ENCODE peak calls at places on chromosomes 3 and 15, in six cellular contexts. D is adrenal gland, P is spleen, C is cardiac muscle cell, R is RWPE2, X is suprapubic skin. S is an unnamed sample. For H3K4me1, the result is how much of the 10 kb centered on the place peaks cover.

GRCh38 chr3:186532641-186533072 is 11.5 kb downstream of the CRYGS start:
- DNase-seq in D (no peak), P (no peak), R (no peak), X (no peak), C (no peak), S (no peak)

GRCh38 chr15:68639926-68640600 is 61.3 kb downstream of the CORO2B start:
- DNase-seq in X (no peak), C (peak), D (no peak), P (peak), R (no peak), S (no peak)

GRCh38 chr15:44710236-44711088 is 661 bp downstream of the PATL2 start:
- DNase-seq in C (peak), P (peak), X (no peak), R (no peak), D (no peak), S (no peak)

GRCh38 chr3:117059990-117060338 is 350.4 kb downstream of the TUSC7 start:
- DNase-seq in P (no peak), R (no peak), C (no peak), D (no peak), X (no peak), S (no peak)

GRCh38 chr3:141498592-141499223 is 11.9 kb downstream of the RASA2 start:
- DNase-seq in X (no peak), D (no peak), C (peak), P (peak), R (no peak), S (no peak)

GRCh38 chr3:143135150-143135549 is 15.6 kb downstream of the CHST2 start:
- DNase-seq in R (no peak), D (no peak), P (no peak), C (peak), X (no peak), S (no peak)

GRCh38 chr15:82231842-82232241 is 30.7 kb downstream of the EFL1 start:
- DNase-seq in C (no peak), D (no peak), P (no peak), X (no peak), R (no peak), S (no peak)

GRCh38 chr3:72245183-72245811 is 460.3 kb upstream of the PROK2 start:
- DNase-seq in X (no peak), C (peak), P (no peak), R (no peak), D (peak), S (no peak)

GRCh38 chr15:29090617-29091466 is 178.8 kb downstream of the NSMCE3 start:
- DNase-seq in R (peak), D (no peak), C (peak), X (no peak), P (peak), S (no peak)

GRCh38 chr3:136247436-136247835 is 2.7 kb upstream of the PCCB start:
- DNase-seq in X (no peak), P (no peak), D (no peak), R (no peak), C (no peak), S (no peak)

GRCh38 chr3:127819086-127819485 is 3.2 kb downstream of the MGLL start:
- DNase-seq in X (no peak), R (no peak), D (no peak), P (no peak), C (no peak), S (no peak)

GRCh38 chr3:142987080-142987700 is 14.2 kb upstream of the U2SURP start:
- DNase-seq in X (no peak), C (peak), R (no peak), D (no peak), P (no peak), S (no peak)

GRCh38 chr15:61411941-61412510 is 182.9 kb upstream of the RORA start:
- DNase-seq in D (no peak), C (no peak), X (no peak), R (no peak), P (no peak), S (no peak)

GRCh38 chr15:82952156-82953081 is at the start of gene HOMER2:
- DNase-seq in C (peak), D (peak), X (no peak), P (no peak), R (no peak), S (no peak)

GRCh38 chr15:58486564-58486963 is 54.8 kb downstream of the LIPC start:
- DNase-seq in R (no peak), P (no peak), X (no peak), C (no peak), D (no peak), S (no peak)

GRCh38 chr15:76332796-76333195 is 3.8 kb upstream of the ISL2 start:
- DNase-seq in R (no peak), C (no peak), D (peak), X (no peak), P (no peak), S (no peak)

GRCh38 chr3:127753898-127754410 is 68.4 kb downstream of the MGLL start:
- DNase-seq in R (peak), C (no peak), P (peak), X (no peak), D (no peak), S (no peak)

GRCh38 chr3:153830552-153830951 is 290.6 kb upstream of the ARHGEF26 start:
- DNase-seq in R (no peak), P (no peak), C (no peak), D (no peak), X (no peak), S (no peak)

GRCh38 chr15:38589502-38589901 is 24.9 kb upstream of the RASGRP1 start:
- DNase-seq in R (no peak), D (peak), C (peak), X (no peak), P (no peak), S (no peak)

GRCh38 chr3:113194747-113195400 is 16.5 kb upstream of the BOC start:
- DNase-seq in C (peak), D (no peak), R (no peak), X (no peak), P (no peak), S (no peak)

GRCh38 chr3:157159037-157159761 is 748 bp downstream of the CCNL1 start:
- DNase-seq in R (no peak), X (peak), D (peak), C (peak), P (peak), S (no peak)

GRCh38 chr15:77384589-77385359 is 35.1 kb downstream of the PEAK1 start:
- DNase-seq in C (no peak), X (no peak), D (no peak), P (no peak), R (no peak), S (no peak)

GRCh38 chr3:129598484-129598883 is 8.0 kb downstream of the PLXND1 start:
- DNase-seq in R (no peak), X (no peak), D (no peak), P (no peak), C (no peak), S (no peak)
- H3K4me1 ChIP-seq in R (under half), X (half or more), D (half or more), P (half or more), C (under half), S (half or more)

GRCh38 chr3:126133606-126134005 is 46.8 kb downstream of the ALDH1L1 start:
- DNase-seq in D (peak), X (peak), P (peak), R (no peak), C (no peak), S (peak)

GRCh38 chr3:126131881-126132750 is 48.2 kb upstream of the SLC41A3 start:
- DNase-seq in X (peak), R (no peak), D (peak), P (peak), C (no peak), S (peak)

GRCh38 chr3:126134219-126134975 is 46.0 kb downstream of the ALDH1L1 start:
- DNase-seq in D (peak), P (peak), C (peak), R (peak), X (peak), S (peak)

GRCh38 chr3:126130981-126131750 is 47.2 kb upstream of the SLC41A3 start:
- DNase-seq in X (peak), D (peak), C (no peak), P (peak), R (peak), S (peak)

GRCh38 chr3:126132751-126133511 is 47.5 kb downstream of the ALDH1L1 start:
- DNase-seq in P (peak), D (peak), R (no peak), C (peak), X (peak), S (peak)
- TF ChIP-seq CTCF in P (no peak), D (no peak), R (peak), C (peak), X (no peak), S (no peak)

GRCh38 chr15:98651581-98652220 is 3.4 kb downstream of the IGF1R start:
- DNase-seq in X (no peak), C (no peak), P (no peak), R (no peak), D (no peak), S (no peak)
- H3K4me1 ChIP-seq in X (under half), C (under half), P (half or more), R (under half), D (under half), S (under half)

GRCh38 chr3:12522721-12523120 is 22.6 kb downstream of the MKRN2OS start:
- DNase-seq in X (no peak), C (no peak), P (no peak), R (no peak), D (peak), S (no peak)
- TF ChIP-seq CTCF in X (no peak), C (no peak), P (no peak), R (no peak), D (peak), S (no peak)

S was measured in vagina.